ENCODE peak calls at places on chromosomes 4 and X, in six cellular contexts. B is fibroblast of lung, S is upper lobe of right lung, W is heart left ventricle, E is brain microvascular endothelial cell, K is right lobe of liver. V is an unnamed sample. For H3K36me3, the result is how much of the 10 kb centered on the place peaks cover.

GRCh38 chr4:55906999-55907398 is 41.7 kb upstream of the CEP135 start:
- DNase-seq in B (no peak), S (no peak), E (no peak), W (no peak), K (no peak), V (no peak)

GRCh38 chr4:6195602-6196319 is 4.6 kb downstream of the JAKMIP1 start:
- DNase-seq in E (no peak), S (no peak), W (no peak), B (no peak), K (no peak), V (no peak)

GRCh38 chr4:84877051-84877833 is 89.2 kb downstream of the WDFY3 start:
- DNase-seq in S (no peak), K (no peak), W (no peak), B (no peak), E (peak), V (no peak)

GRCh38 chrX:98731821-98732220 is 1678.3 kb downstream of the PCDH19 start:
- DNase-seq in K (no peak), W (no peak), E (no peak), B (no peak), S (no peak), V (no peak)

GRCh38 chrX:153820601-153821000 is 9.7 kb downstream of the PDZD4 start:
- DNase-seq in B (no peak), W (no peak), E (no peak), K (no peak), S (no peak), V (no peak)

GRCh38 chr4:74032064-74032463 is 6.4 kb downstream of the CXCL3 start:
- DNase-seq in E (no peak), W (no peak), K (no peak), B (no peak), S (no peak), V (no peak)

GRCh38 chrX:105564536-105564935 is 257.8 kb upstream of the NRK start:
- DNase-seq in W (no peak), E (peak), K (no peak), B (peak), S (no peak), V (no peak)

GRCh38 chr4:66688674-66689073 is 856.6 kb downstream of the CENPC start:
- DNase-seq in S (no peak), K (no peak), W (no peak), E (no peak), B (peak), V (no peak)

GRCh38 chr4:133147922-133148689 is 988 bp upstream of the PCDH10 start:
- DNase-seq in S (peak), K (no peak), E (peak), W (no peak), B (peak), V (no peak)

GRCh38 chr4:13985824-13986223 is 358.3 kb upstream of the BOD1L1 start:
- DNase-seq in E (no peak), W (no peak), S (no peak), K (no peak), B (peak), V (no peak)

GRCh38 chr4:175720722-175721121 is 91.3 kb downstream of the GPM6A start:
- DNase-seq in K (no peak), W (no peak), B (no peak), S (no peak), E (no peak), V (peak)
- H3K4me3 ChIP-seq in K (no peak), W (no peak), B (no peak), S (no peak), E (no peak), V (no peak)

GRCh38 chr4:770022-770421 is 55.9 kb downstream of the CPLX1 start:
- DNase-seq in K (no peak), W (no peak), B (no peak), E (no peak), S (no peak), V (no peak)

GRCh38 chr4:771464-771863 is 54.5 kb downstream of the CPLX1 start:
- DNase-seq in B (no peak), K (no peak), W (no peak), S (no peak), E (no peak), V (no peak)

GRCh38 chr4:768076-768475 is 57.9 kb downstream of the CPLX1 start:
- DNase-seq in W (no peak), E (no peak), K (no peak), S (no peak), B (no peak), V (no peak)

GRCh38 chr4:768995-769394 is 56.9 kb downstream of the CPLX1 start:
- DNase-seq in B (no peak), K (no peak), E (no peak), W (no peak), S (no peak), V (no peak)

GRCh38 chr4:769511-769910 is 56.4 kb downstream of the CPLX1 start:
- DNase-seq in K (no peak), E (no peak), S (no peak), W (no peak), B (no peak), V (no peak)
- H3K36me3 ChIP-seq in K (under half), E (under half), S (half or more), W (half or more), B (under half), V (under half)

DNA sequence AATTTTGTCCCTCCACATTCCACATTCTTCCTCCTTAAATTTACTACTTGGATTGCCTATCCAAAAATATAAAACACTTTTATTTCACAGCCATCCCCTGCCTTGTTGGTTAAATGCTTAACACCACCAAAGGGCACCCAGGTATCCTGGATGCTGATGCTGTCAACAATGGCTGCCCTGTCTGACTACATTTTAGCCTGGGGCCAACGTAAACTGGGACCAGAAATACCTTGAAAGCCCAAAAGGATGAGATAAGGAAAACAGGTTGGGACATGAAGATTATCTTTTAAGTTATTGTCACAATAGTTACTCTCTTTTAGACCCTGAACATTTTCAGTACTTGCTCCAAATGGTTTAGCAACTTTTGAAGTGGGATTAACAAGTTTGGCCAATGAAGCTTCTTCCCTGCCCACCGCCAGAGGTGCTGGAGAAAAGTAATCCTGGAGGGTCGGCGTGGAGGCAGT is 775 bp upstream of the YIPF6 start:
- DNase-seq in B (no peak), E (no peak), S (no peak), K (no peak), W (no peak), V (no peak)
- TF ChIP-seq CTCF in B (no peak), E (peak), S (peak), K (no peak), W (no peak), V (no peak)

DNA sequence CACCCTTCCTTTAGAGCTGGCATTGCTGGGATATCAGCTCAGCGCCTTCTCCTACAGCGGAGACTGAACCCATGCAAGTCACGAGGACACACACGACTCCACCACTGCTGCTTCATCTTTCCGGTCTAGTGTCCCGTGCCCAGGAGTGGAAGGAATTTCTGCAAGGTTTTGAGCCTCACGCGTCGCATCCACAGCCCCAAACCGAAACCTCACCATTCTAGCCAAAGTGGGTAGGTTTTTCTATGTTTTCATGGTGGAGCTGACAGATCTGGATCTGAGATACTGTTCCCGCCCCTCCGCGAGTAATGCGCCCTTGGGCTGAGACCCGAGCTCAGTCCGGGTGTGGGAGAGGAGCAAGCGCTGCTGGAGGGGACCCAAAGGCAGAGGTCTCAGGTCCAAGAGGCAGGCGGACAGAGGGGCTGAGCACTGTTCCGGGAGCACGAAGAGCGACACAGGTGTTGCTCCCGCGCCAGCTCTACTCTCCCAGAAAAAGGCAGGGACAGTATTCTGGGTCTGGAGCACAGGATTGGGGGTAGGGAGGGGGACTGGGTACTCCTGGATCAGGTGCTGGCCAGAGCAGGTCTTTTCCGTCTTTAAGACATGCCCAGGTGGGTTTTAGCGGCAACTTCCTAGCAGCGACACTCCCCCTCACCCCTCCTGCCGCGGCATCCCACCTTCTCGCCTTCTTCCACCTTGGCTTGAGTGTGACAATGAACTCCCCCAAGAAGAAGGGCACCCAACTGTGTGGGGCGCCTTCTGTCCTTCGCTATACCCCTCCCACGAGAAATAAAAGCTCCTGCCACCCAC is 1.9 kb downstream of the EPHA5 start:
- DNase-seq in W (no peak), K (no peak), B (no peak), E (peak), S (peak), V (no peak)
- H3K4me3 ChIP-seq in W (peak), K (no peak), B (peak), E (peak), S (peak), V (no peak)

DNA sequence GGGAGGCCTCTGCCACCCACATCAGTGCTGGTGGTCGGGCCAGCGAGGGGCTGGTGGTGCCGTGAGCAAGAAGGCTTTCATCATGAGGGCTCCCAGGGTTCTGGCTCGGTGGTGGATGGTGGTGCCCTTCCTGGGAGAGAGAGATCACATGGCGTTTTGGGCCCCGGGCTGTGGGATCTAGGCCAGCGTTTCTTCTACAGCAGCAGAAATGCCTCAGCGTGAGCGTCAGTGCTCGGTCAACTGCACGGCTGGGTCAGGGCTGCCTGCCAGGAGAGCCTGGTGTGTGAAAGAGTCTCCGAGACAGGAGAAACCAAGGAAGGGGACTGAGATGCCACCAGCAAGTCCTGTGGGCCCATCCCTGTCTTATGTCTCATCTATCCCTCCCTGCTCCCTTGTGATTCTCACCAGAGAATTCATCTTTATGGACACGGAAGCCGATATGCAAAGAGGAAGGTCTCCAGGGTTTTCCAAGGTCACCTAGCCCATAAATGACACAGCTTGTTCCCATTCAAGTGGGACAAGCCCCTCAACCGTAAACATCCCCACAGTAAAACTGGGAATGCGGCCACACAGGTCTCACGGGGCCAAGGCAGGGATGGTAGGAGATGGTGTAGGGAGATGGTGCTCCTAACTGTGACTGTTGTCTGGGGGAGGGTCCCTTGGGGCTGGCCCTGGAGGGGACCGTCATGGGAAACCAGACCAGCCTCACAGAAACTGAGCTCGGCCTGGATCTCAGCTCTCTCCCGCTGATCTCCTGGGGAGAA is 99.2 kb downstream of the SORCS2 start:
- DNase-seq in S (no peak), W (peak), E (peak), B (no peak), K (no peak), V (no peak)
- H3K36me3 ChIP-seq in S (under half), W (under half), E (under half), B (under half), K (under half), V (under half)

GRCh38 chrX:129655547-129656248 is 942 bp upstream of the APLN start:
- DNase-seq in E (no peak), W (no peak), B (no peak), K (no peak), S (no peak), V (no peak)
- TF ChIP-seq CTCF in E (peak), W (no peak), B (peak), K (no peak), S (no peak), V (peak)

GRCh38 chr4:1052231-1052671 is 40.8 kb downstream of the FGFRL1 start:
- DNase-seq in E (no peak), S (peak), K (no peak), W (no peak), B (no peak), V (no peak)

GRCh38 chr4:1055721-1056590 is 44.5 kb downstream of the FGFRL1 start:
- DNase-seq in S (peak), K (no peak), B (peak), W (no peak), E (no peak), V (peak)

GRCh38 chr4:1051472-1051871 is 40.0 kb downstream of the FGFRL1 start:
- DNase-seq in W (peak), E (no peak), K (no peak), B (no peak), S (no peak), V (no peak)

GRCh38 chr4:1050486-1051213 is 39.2 kb downstream of the FGFRL1 start:
- DNase-seq in E (no peak), W (peak), B (peak), S (peak), K (no peak), V (no peak)

DNA sequence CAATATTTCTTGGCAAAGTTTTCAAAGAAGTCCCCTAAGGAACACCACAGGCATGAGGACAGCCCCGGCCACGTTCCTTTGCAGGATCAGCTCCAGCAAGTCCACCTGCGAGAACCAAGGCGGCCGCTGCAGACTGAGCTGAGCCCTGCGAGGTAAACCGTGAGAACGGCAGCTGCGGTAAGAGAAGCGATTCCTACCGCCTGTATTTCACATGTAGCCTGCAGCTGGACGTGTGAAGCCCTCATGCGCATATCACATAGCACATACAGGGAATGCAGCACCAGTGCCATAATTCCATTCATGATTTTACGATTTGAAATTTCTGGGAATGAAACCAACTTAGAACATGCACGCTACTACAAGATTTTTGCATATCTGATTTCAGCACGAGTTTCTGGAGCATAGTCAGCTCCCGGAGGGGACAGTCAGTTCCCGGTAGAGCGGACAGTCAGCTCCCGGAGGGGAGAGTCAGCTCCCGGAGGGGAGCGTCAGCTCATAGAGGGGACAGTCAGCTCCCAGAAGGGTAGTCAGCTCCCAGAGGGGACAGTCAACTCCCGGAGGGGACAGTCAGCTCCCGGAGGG is 41.7 kb downstream of the FGFRL1 start:
- DNase-seq in S (peak), K (no peak), E (no peak), B (peak), W (no peak), V (no peak)
- H3K4me3 ChIP-seq in S (peak), K (no peak), E (no peak), B (no peak), W (no peak), V (no peak)

V was measured in GM06990.